ENCODE peak calls at places on chromosomes 7 and 10, in five cellular contexts. One of them, this sample, is unnamed.
A peak's percentile ranks its signal among the peaks of the same experiment; 100 is the strongest.

GRCh38 chr7:80634505-80634904 is 3.9 kb upstream of the CD36 start:
- DNase-seq in heart right ventricle: no peak
- DNase-seq in lower leg skin: no peak
- DNase-seq in astrocyte of the spinal cord: peak; percentile 55
- DNase-seq in choroid plexus epithelial cell: peak; percentile 94
- DNase-seq in this sample: peak; percentile 87

GRCh38 chr7:131493559-131493958 is 62.9 kb downstream of the PODXL start:
- DNase-seq in heart right ventricle: no peak
- DNase-seq in lower leg skin: no peak
- DNase-seq in astrocyte of the spinal cord: no peak
- DNase-seq in choroid plexus epithelial cell: no peak
- DNase-seq in this sample: no peak

GRCh38 chr7:159026271-159027047 is 118.2 kb downstream of the VIPR2 start:
- DNase-seq in heart right ventricle: no peak
- DNase-seq in lower leg skin: no peak
- DNase-seq in astrocyte of the spinal cord: peak; percentile 67
- DNase-seq in choroid plexus epithelial cell: peak; percentile 83
- DNase-seq in this sample: no peak

GRCh38 chr10:120318862-120319261 is 138.2 kb upstream of the PLPP4 start:
- DNase-seq in heart right ventricle: no peak
- DNase-seq in lower leg skin: no peak
- DNase-seq in astrocyte of the spinal cord: no peak
- DNase-seq in choroid plexus epithelial cell: no peak
- DNase-seq in this sample: no peak

GRCh38 chr10:14010083-14010551 is 320.6 kb downstream of the FRMD4A start:
- DNase-seq in heart right ventricle: no peak
- DNase-seq in lower leg skin: no peak
- DNase-seq in astrocyte of the spinal cord: peak; percentile 80
- DNase-seq in choroid plexus epithelial cell: peak; percentile 70
- DNase-seq in this sample: peak; percentile 83

GRCh38 chr7:66627151-66627681 is 1.5 kb upstream of the KCTD7 start:
- DNase-seq in heart right ventricle: no peak
- DNase-seq in lower leg skin: no peak
- DNase-seq in astrocyte of the spinal cord: no peak
- DNase-seq in choroid plexus epithelial cell: peak; percentile 48
- DNase-seq in this sample: peak; percentile 90

GRCh38 chr7:95772298-95772770 is at the start of gene DYNC1I1:
- DNase-seq in heart right ventricle: peak; percentile 84
- DNase-seq in lower leg skin: peak; percentile 31
- DNase-seq in astrocyte of the spinal cord: peak; percentile 52
- DNase-seq in choroid plexus epithelial cell: peak; percentile 66
- DNase-seq in this sample: peak; percentile 19

GRCh38 chr7:25995893-25996529 is 156.0 kb upstream of the NFE2L3 start:
- DNase-seq in heart right ventricle: no peak
- DNase-seq in lower leg skin: no peak
- DNase-seq in astrocyte of the spinal cord: no peak
- DNase-seq in choroid plexus epithelial cell: no peak
- DNase-seq in this sample: no peak

GRCh38 chr7:93575555-93576397 is 1.3 kb upstream of the CALCR start:
- DNase-seq in heart right ventricle: no peak
- DNase-seq in lower leg skin: no peak
- DNase-seq in astrocyte of the spinal cord: no peak
- DNase-seq in choroid plexus epithelial cell: no peak
- DNase-seq in this sample: no peak

GRCh38 chr10:132722980-132723970 is 62.7 kb downstream of the NKX6-2 start:
- DNase-seq in heart right ventricle: no peak
- DNase-seq in lower leg skin: no peak
- DNase-seq in astrocyte of the spinal cord: peak; percentile 27
- DNase-seq in choroid plexus epithelial cell: peak; percentile 33
- DNase-seq in this sample: no peak

GRCh38 chr10:62076872-62077271 is 175.4 kb downstream of the ARID5B start:
- DNase-seq in heart right ventricle: no peak
- DNase-seq in lower leg skin: no peak
- DNase-seq in astrocyte of the spinal cord: peak; percentile 90
- DNase-seq in choroid plexus epithelial cell: peak; percentile 89
- DNase-seq in this sample: peak; percentile 83

GRCh38 chr10:119651514-119652327 is 541 bp downstream of the BAG3 start:
- DNase-seq in heart right ventricle: peak; percentile 38
- DNase-seq in lower leg skin: no peak
- DNase-seq in astrocyte of the spinal cord: no peak
- DNase-seq in choroid plexus epithelial cell: no peak
- DNase-seq in this sample: no peak

GRCh38 chr7:128405345-128406146 is 4.2 kb downstream of the IMPDH1 start:
- DNase-seq in heart right ventricle: peak; percentile 69
- DNase-seq in lower leg skin: no peak
- DNase-seq in astrocyte of the spinal cord: no peak
- DNase-seq in choroid plexus epithelial cell: no peak
- DNase-seq in this sample: no peak

GRCh38 chr7:75758491-75758890 is 13.5 kb downstream of the CCL26 start:
- DNase-seq in heart right ventricle: no peak
- DNase-seq in lower leg skin: no peak
- DNase-seq in astrocyte of the spinal cord: no peak
- DNase-seq in choroid plexus epithelial cell: no peak
- DNase-seq in this sample: peak; percentile 22

GRCh38 chr10:44069573-44069972 is 315.3 kb downstream of the CXCL12 start:
- DNase-seq in heart right ventricle: no peak
- DNase-seq in lower leg skin: no peak
- DNase-seq in astrocyte of the spinal cord: no peak
- DNase-seq in choroid plexus epithelial cell: no peak
- DNase-seq in this sample: peak; percentile 79

GRCh38 chr7:132575336-132575986 is 809 bp downstream of the PLXNA4 start:
- DNase-seq in heart right ventricle: peak; percentile 64
- DNase-seq in lower leg skin: no peak
- DNase-seq in astrocyte of the spinal cord: peak; percentile 68
- DNase-seq in choroid plexus epithelial cell: peak; percentile 48
- DNase-seq in this sample: peak; percentile 74

GRCh38 chr7:44394636-44395035 is 69.2 kb upstream of the CAMK2B start:
- DNase-seq in heart right ventricle: no peak
- DNase-seq in lower leg skin: no peak
- DNase-seq in astrocyte of the spinal cord: no peak
- DNase-seq in choroid plexus epithelial cell: no peak
- DNase-seq in this sample: no peak

GRCh38 chr10:101986277-101986971 is 69.5 kb downstream of the ARMH3 start:
- DNase-seq in heart right ventricle: peak; percentile 41
- DNase-seq in lower leg skin: no peak
- DNase-seq in astrocyte of the spinal cord: no peak
- DNase-seq in choroid plexus epithelial cell: peak; percentile 53
- DNase-seq in this sample: peak; percentile 48

GRCh38 chr7:37908221-37908788 is 8.3 kb downstream of the SFRP4 start:
- DNase-seq in heart right ventricle: no peak
- DNase-seq in lower leg skin: no peak
- DNase-seq in astrocyte of the spinal cord: peak; percentile 99
- DNase-seq in choroid plexus epithelial cell: peak; percentile 77
- DNase-seq in this sample: peak; percentile 99

GRCh38 chr7:121530251-121531174 is 134.4 kb upstream of the FAM3C start:
- DNase-seq in heart right ventricle: peak; percentile 10
- DNase-seq in lower leg skin: peak; percentile 39
- DNase-seq in astrocyte of the spinal cord: peak; percentile 99
- DNase-seq in choroid plexus epithelial cell: peak; percentile 98
- DNase-seq in this sample: peak; percentile 99

GRCh38 chr7:76047811-76048667 is at the start of the genes MDH2 and STYXL1:
- DNase-seq in heart right ventricle: peak; percentile 95
- DNase-seq in lower leg skin: peak; percentile 93
- DNase-seq in astrocyte of the spinal cord: peak; percentile 97
- DNase-seq in choroid plexus epithelial cell: peak; percentile 96
- DNase-seq in this sample: peak; percentile 93

GRCh38 chr7:128057909-128058308 is 26.7 kb upstream of the LRRC4 start:
- DNase-seq in heart right ventricle: no peak
- DNase-seq in lower leg skin: no peak
- DNase-seq in astrocyte of the spinal cord: no peak
- DNase-seq in choroid plexus epithelial cell: no peak
- DNase-seq in this sample: no peak

GRCh38 chr7:16589895-16590294 is 55.7 kb downstream of the ANKMY2 start:
- DNase-seq in heart right ventricle: no peak
- DNase-seq in lower leg skin: no peak
- DNase-seq in astrocyte of the spinal cord: no peak
- DNase-seq in choroid plexus epithelial cell: no peak
- DNase-seq in this sample: no peak

GRCh38 chr10:103111031-103111917 is 81.8 kb downstream of the NT5C2 start:
- DNase-seq in heart right ventricle: no peak
- DNase-seq in lower leg skin: no peak
- DNase-seq in astrocyte of the spinal cord: peak; percentile 67
- DNase-seq in choroid plexus epithelial cell: peak; percentile 82
- DNase-seq in this sample: peak; percentile 41

GRCh38 chr7:43314379-43315158 is 202.1 kb downstream of the HECW1 start:
- DNase-seq in heart right ventricle: no peak
- DNase-seq in lower leg skin: no peak
- DNase-seq in astrocyte of the spinal cord: no peak
- DNase-seq in choroid plexus epithelial cell: no peak
- DNase-seq in this sample: no peak
- H3K4me3 ChIP-seq in heart right ventricle: no peak overlapping the region
- H3K4me3 ChIP-seq in lower leg skin: no peak overlapping the region
- H3K4me3 ChIP-seq in astrocyte of the spinal cord: no peak overlapping the region
- H3K4me3 ChIP-seq in choroid plexus epithelial cell: no peak overlapping the region
- H3K4me3 ChIP-seq in this sample: no peak overlapping the region

DNA sequence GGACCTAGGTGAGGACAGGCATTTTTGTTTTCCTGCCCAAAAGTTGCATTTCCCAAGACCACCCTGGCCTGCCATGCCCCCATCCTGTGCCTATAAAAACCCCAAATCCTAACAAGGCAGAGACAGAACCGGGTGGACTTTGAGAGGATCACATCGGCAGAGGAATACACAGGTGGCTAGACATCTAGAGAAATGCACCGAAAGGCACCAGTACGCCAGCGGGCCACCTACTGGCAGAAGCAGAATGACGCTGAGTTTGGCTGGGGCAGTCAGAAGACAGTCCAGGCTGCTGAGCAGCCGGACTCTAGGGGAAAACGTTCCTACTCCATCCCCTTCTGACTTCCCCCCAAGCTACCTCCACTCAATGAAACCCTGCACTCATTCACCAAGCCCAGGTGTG is 2.8 kb downstream of the AKR1C4 start:
- DNase-seq in heart right ventricle: no peak
- DNase-seq in lower leg skin: no peak
- DNase-seq in astrocyte of the spinal cord: no peak
- DNase-seq in choroid plexus epithelial cell: no peak
- DNase-seq in this sample: no peak
- TF ChIP-seq CTCF in heart right ventricle: no peak
- TF ChIP-seq CTCF in lower leg skin: no peak
- TF ChIP-seq CTCF in astrocyte of the spinal cord: no peak
- TF ChIP-seq CTCF in choroid plexus epithelial cell: no peak
- TF ChIP-seq CTCF in this sample: no peak

GRCh38 chr10:2077231-2077630 is 339.9 kb upstream of the ADARB2 start:
- DNase-seq in heart right ventricle: no peak
- DNase-seq in lower leg skin: no peak
- DNase-seq in astrocyte of the spinal cord: no peak
- DNase-seq in choroid plexus epithelial cell: no peak
- DNase-seq in this sample: no peak
- H3K4me3 ChIP-seq in heart right ventricle: no peak overlapping the region
- H3K4me3 ChIP-seq in lower leg skin: no peak overlapping the region
- H3K4me3 ChIP-seq in astrocyte of the spinal cord: no peak overlapping the region
- H3K4me3 ChIP-seq in choroid plexus epithelial cell: no peak overlapping the region
- H3K4me3 ChIP-seq in this sample: no peak overlapping the region

GRCh38 chr10:122863796-122864592 is 15.4 kb downstream of the FAM24B start:
- DNase-seq in heart right ventricle: no peak
- DNase-seq in lower leg skin: no peak
- DNase-seq in astrocyte of the spinal cord: no peak
- DNase-seq in choroid plexus epithelial cell: peak; percentile 59
- DNase-seq in this sample: peak; percentile 35
- TF ChIP-seq CTCF in heart right ventricle: no peak
- TF ChIP-seq CTCF in lower leg skin: no peak
- TF ChIP-seq CTCF in astrocyte of the spinal cord: no peak
- TF ChIP-seq CTCF in choroid plexus epithelial cell: no peak
- TF ChIP-seq CTCF in this sample: no peak

GRCh38 chr7:112566392-112567324 is 85.9 kb downstream of the LSMEM1 start:
- DNase-seq in heart right ventricle: no peak
- DNase-seq in lower leg skin: no peak
- DNase-seq in astrocyte of the spinal cord: no peak
- DNase-seq in choroid plexus epithelial cell: no peak
- DNase-seq in this sample: no peak

GRCh38 chr7:112571852-112572607 is 91.2 kb downstream of the LSMEM1 start:
- DNase-seq in heart right ventricle: no peak
- DNase-seq in lower leg skin: no peak
- DNase-seq in astrocyte of the spinal cord: no peak
- DNase-seq in choroid plexus epithelial cell: peak; percentile 13
- DNase-seq in this sample: no peak

GRCh38 chr7:112572669-112573301 is 92.0 kb downstream of the LSMEM1 start:
- DNase-seq in heart right ventricle: no peak
- DNase-seq in lower leg skin: no peak
- DNase-seq in astrocyte of the spinal cord: no peak
- DNase-seq in choroid plexus epithelial cell: no peak
- DNase-seq in this sample: no peak

GRCh38 chr7:112567388-112567787 is 86.6 kb downstream of the LSMEM1 start:
- DNase-seq in heart right ventricle: no peak
- DNase-seq in lower leg skin: no peak
- DNase-seq in astrocyte of the spinal cord: no peak
- DNase-seq in choroid plexus epithelial cell: no peak
- DNase-seq in this sample: no peak
- H3K4me3 ChIP-seq in heart right ventricle: no peak overlapping the region
- H3K4me3 ChIP-seq in lower leg skin: no peak overlapping the region
- H3K4me3 ChIP-seq in astrocyte of the spinal cord: no peak overlapping the region
- H3K4me3 ChIP-seq in choroid plexus epithelial cell: no peak overlapping the region
- H3K4me3 ChIP-seq in this sample: no peak overlapping the region

DNA sequence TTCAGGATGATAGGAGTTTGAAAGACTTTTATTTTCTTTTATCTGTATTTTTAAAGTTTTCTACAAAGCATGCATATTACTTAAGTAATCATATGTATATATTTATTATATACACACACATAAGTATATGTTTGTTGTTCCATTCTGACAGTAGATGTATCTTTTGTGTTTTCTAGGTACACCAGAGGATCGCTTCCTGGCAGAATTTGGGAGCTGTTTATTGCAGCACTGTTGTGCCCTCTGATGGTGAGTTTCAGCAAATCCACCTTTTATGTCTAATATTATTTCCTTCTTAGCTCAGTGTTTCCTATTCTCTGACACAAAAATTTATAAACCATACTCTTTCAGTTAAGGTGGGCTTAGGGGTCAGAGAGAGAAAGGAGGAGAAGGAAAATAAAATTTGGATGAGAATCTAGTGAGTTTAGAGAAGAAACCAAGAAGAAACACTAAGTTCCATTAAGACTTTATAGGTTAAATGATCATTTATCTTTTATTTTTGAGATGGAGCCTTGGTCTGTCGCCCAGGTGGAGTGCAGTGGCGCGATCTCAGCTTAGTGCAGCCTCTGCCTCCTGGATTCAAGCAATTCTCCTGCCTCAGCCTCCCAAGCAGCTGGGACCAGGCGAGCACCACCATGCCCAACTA is 59.2 kb upstream of the OIT3 start:
- DNase-seq in heart right ventricle: no peak
- DNase-seq in lower leg skin: peak; percentile 38
- DNase-seq in astrocyte of the spinal cord: peak; percentile 77
- DNase-seq in choroid plexus epithelial cell: peak; percentile 88
- DNase-seq in this sample: peak; percentile 90
- TF ChIP-seq CTCF in heart right ventricle: peak; percentile 79
- TF ChIP-seq CTCF in lower leg skin: no peak
- TF ChIP-seq CTCF in astrocyte of the spinal cord: peak; percentile 66
- TF ChIP-seq CTCF in choroid plexus epithelial cell: peak; percentile 74
- TF ChIP-seq CTCF in this sample: peak; percentile 65

This sample was measured in fibroblast of the aortic adventitia.